ENCODE peak calls at places on chromosomes 11 and 22, in six cellular contexts. One of them, this sample, is unnamed.

GRCh38 chr11:57974132-57974531 is 49.5 kb upstream of the OR9Q1 start:
- DNase-seq in A549: no peak
- DNase-seq in K562: no peak
- DNase-seq in endothelial cell of umbilical vein: no peak
- DNase-seq in HepG2: no peak
- DNase-seq in GM12878: no peak
- DNase-seq in this sample: no peak

GRCh38 chr11:43923327-43924111 is 18.9 kb upstream of the C11orf96 start:
- DNase-seq in A549: no peak
- DNase-seq in K562: no peak
- DNase-seq in endothelial cell of umbilical vein: peak; percentile 86
- DNase-seq in HepG2: no peak
- DNase-seq in GM12878: no peak
- DNase-seq in this sample: no peak

GRCh38 chr11:119196833-119197483 is 9.2 kb upstream of the CBL start:
- DNase-seq in A549: peak; percentile 80
- DNase-seq in K562: peak; percentile 75
- DNase-seq in endothelial cell of umbilical vein: peak; percentile 81
- DNase-seq in HepG2: peak; percentile 83
- DNase-seq in GM12878: peak; percentile 59
- DNase-seq in this sample: peak; percentile 95

GRCh38 chr11:114522818-114523217 is 36.9 kb downstream of the NXPE1 start:
- DNase-seq in A549: no peak
- DNase-seq in K562: no peak
- DNase-seq in endothelial cell of umbilical vein: no peak
- DNase-seq in HepG2: no peak
- DNase-seq in GM12878: no peak
- DNase-seq in this sample: no peak

GRCh38 chr11:67484847-67485311 is 2.1 kb downstream of the AIP start:
- DNase-seq in A549: no peak
- DNase-seq in K562: no peak
- DNase-seq in endothelial cell of umbilical vein: no peak
- DNase-seq in HepG2: no peak
- DNase-seq in GM12878: peak; percentile 76
- DNase-seq in this sample: peak; percentile 90

GRCh38 chr11:86625544-86625943 is 46.9 kb downstream of the ME3 start:
- DNase-seq in A549: no peak
- DNase-seq in K562: no peak
- DNase-seq in endothelial cell of umbilical vein: no peak
- DNase-seq in HepG2: no peak
- DNase-seq in GM12878: no peak
- DNase-seq in this sample: no peak

GRCh38 chr22:26479043-26479791 is 4.4 kb downstream of the HPS4 start:
- DNase-seq in A549: no peak
- DNase-seq in K562: no peak
- DNase-seq in endothelial cell of umbilical vein: no peak
- DNase-seq in HepG2: peak; percentile 31
- DNase-seq in GM12878: no peak
- DNase-seq in this sample: peak; percentile 40

GRCh38 chr11:132024587-132025295 is 654.3 kb downstream of the NTM start:
- DNase-seq in A549: no peak
- DNase-seq in K562: no peak
- DNase-seq in endothelial cell of umbilical vein: peak; percentile 47
- DNase-seq in HepG2: no peak
- DNase-seq in GM12878: peak; percentile 40
- DNase-seq in this sample: no peak

GRCh38 chr11:107704432-107704831 is 7.4 kb downstream of the SLN start:
- DNase-seq in A549: no peak
- DNase-seq in K562: no peak
- DNase-seq in endothelial cell of umbilical vein: no peak
- DNase-seq in HepG2: no peak
- DNase-seq in GM12878: no peak
- DNase-seq in this sample: no peak

GRCh38 chr11:10920875-10921274 is 63.0 kb upstream of the ZBED5 start:
- DNase-seq in A549: no peak
- DNase-seq in K562: no peak
- DNase-seq in endothelial cell of umbilical vein: no peak
- DNase-seq in HepG2: no peak
- DNase-seq in GM12878: no peak
- DNase-seq in this sample: no peak

GRCh38 chr11:73383249-73384126 is 7.3 kb downstream of the RELT start:
- DNase-seq in A549: no peak
- DNase-seq in K562: no peak
- DNase-seq in endothelial cell of umbilical vein: peak; percentile 76
- DNase-seq in HepG2: no peak
- DNase-seq in GM12878: no peak
- DNase-seq in this sample: no peak

GRCh38 chr11:119284344-119285157 is 32.4 kb downstream of the MCAM start:
- DNase-seq in A549: peak; percentile 25
- DNase-seq in K562: no peak
- DNase-seq in endothelial cell of umbilical vein: peak; percentile 39
- DNase-seq in HepG2: peak; percentile 34
- DNase-seq in GM12878: no peak
- DNase-seq in this sample: peak; percentile 65

GRCh38 chr22:25360411-25360810 is 141.0 kb downstream of the CRYBB2 start:
- DNase-seq in A549: no peak
- DNase-seq in K562: no peak
- DNase-seq in endothelial cell of umbilical vein: no peak
- DNase-seq in HepG2: no peak
- DNase-seq in GM12878: no peak
- DNase-seq in this sample: no peak

GRCh38 chr22:31210830-31211503 is 1.1 kb upstream of the LIMK2 start:
- DNase-seq in A549: no peak
- DNase-seq in K562: no peak
- DNase-seq in endothelial cell of umbilical vein: peak; percentile 68
- DNase-seq in HepG2: peak; percentile 93
- DNase-seq in GM12878: no peak
- DNase-seq in this sample: no peak

GRCh38 chr22:38728899-38729796 is 23.4 kb downstream of the GTPBP1 start:
- DNase-seq in A549: no peak
- DNase-seq in K562: no peak
- DNase-seq in endothelial cell of umbilical vein: no peak
- DNase-seq in HepG2: peak; percentile 28
- DNase-seq in GM12878: no peak
- DNase-seq in this sample: no peak

GRCh38 chr22:49800408-49801238 is 27.1 kb downstream of the BRD1 start:
- DNase-seq in A549: no peak
- DNase-seq in K562: no peak
- DNase-seq in endothelial cell of umbilical vein: no peak
- DNase-seq in HepG2: no peak
- DNase-seq in GM12878: no peak
- DNase-seq in this sample: no peak

GRCh38 chr11:68340003-68340767 is 27.8 kb downstream of the LRP5 start:
- DNase-seq in A549: no peak
- DNase-seq in K562: no peak
- DNase-seq in endothelial cell of umbilical vein: no peak
- DNase-seq in HepG2: no peak
- DNase-seq in GM12878: peak; percentile 44
- DNase-seq in this sample: no peak

GRCh38 chr11:83257638-83258229 is 28.4 kb downstream of the CCDC90B start:
- DNase-seq in A549: no peak
- DNase-seq in K562: no peak
- DNase-seq in endothelial cell of umbilical vein: peak; percentile 66
- DNase-seq in HepG2: peak; percentile 56
- DNase-seq in GM12878: no peak
- DNase-seq in this sample: no peak

GRCh38 chr22:32318361-32318760 is 39.3 kb upstream of the RFPL3 start:
- DNase-seq in A549: no peak
- DNase-seq in K562: no peak
- DNase-seq in endothelial cell of umbilical vein: no peak
- DNase-seq in HepG2: no peak
- DNase-seq in GM12878: no peak
- DNase-seq in this sample: no peak

GRCh38 chr22:38233427-38233826 is 31.6 kb downstream of the MAFF start:
- DNase-seq in A549: no peak
- DNase-seq in K562: no peak
- DNase-seq in endothelial cell of umbilical vein: peak; percentile 32
- DNase-seq in HepG2: no peak
- DNase-seq in GM12878: no peak
- DNase-seq in this sample: no peak

GRCh38 chr11:15493921-15494630 is 379.4 kb downstream of the INSC start:
- DNase-seq in A549: no peak
- DNase-seq in K562: no peak
- DNase-seq in endothelial cell of umbilical vein: no peak
- DNase-seq in HepG2: no peak
- DNase-seq in GM12878: no peak
- DNase-seq in this sample: no peak

GRCh38 chr11:59666969-59667368 is 1.9 kb downstream of the PATL1 start:
- DNase-seq in A549: no peak
- DNase-seq in K562: no peak
- DNase-seq in endothelial cell of umbilical vein: no peak
- DNase-seq in HepG2: no peak
- DNase-seq in GM12878: no peak
- DNase-seq in this sample: peak; percentile 13
- H3K4me3 ChIP-seq in A549: no peak overlapping the region
- H3K4me3 ChIP-seq in K562: no peak overlapping the region
- H3K4me3 ChIP-seq in endothelial cell of umbilical vein: no peak overlapping the region
- H3K4me3 ChIP-seq in HepG2: no peak overlapping the region
- H3K4me3 ChIP-seq in GM12878: peak overlapping the region; percentile 98
- H3K4me3 ChIP-seq in this sample: peak overlapping the region; percentile 82

DNA sequence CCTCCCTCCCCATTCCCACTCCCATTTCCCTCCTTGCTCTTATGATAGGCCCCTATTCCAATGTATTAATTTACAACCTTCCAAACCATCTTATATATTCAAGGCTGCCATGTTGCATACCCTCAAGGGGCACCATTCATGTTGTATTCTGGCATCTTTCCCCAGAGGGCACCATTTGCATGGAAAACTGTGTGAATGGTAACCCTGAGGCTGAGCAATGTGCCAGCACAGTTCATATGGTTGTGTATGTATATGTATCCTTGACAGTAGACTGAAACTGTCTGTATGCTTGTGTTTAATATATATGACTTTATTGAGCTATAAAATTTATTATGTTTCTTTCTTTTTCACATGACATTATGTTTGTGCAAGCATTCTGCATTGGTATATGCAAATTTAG is 7.3 kb downstream of the RASSF10 start:
- DNase-seq in A549: no peak
- DNase-seq in K562: no peak
- DNase-seq in endothelial cell of umbilical vein: peak; percentile 37
- DNase-seq in HepG2: no peak
- DNase-seq in GM12878: no peak
- DNase-seq in this sample: peak; percentile 1
- TF ChIP-seq CTCF in A549: peak; percentile 37
- TF ChIP-seq CTCF in K562: peak; percentile 48
- TF ChIP-seq CTCF in endothelial cell of umbilical vein: no peak
- TF ChIP-seq CTCF in HepG2: peak; percentile 28
- TF ChIP-seq CTCF in GM12878: no peak
- TF ChIP-seq CTCF in this sample: no peak

GRCh38 chr11:69380451-69380901 is 86.5 kb downstream of the MYEOV start:
- DNase-seq in A549: no peak
- DNase-seq in K562: no peak
- DNase-seq in endothelial cell of umbilical vein: no peak
- DNase-seq in HepG2: no peak
- DNase-seq in GM12878: no peak
- DNase-seq in this sample: no peak

GRCh38 chr11:69380921-69381581 is 87.1 kb downstream of the MYEOV start:
- DNase-seq in A549: no peak
- DNase-seq in K562: no peak
- DNase-seq in endothelial cell of umbilical vein: no peak
- DNase-seq in HepG2: no peak
- DNase-seq in GM12878: no peak
- DNase-seq in this sample: no peak

GRCh38 chr11:69383372-69383771 is 89.4 kb downstream of the MYEOV start:
- DNase-seq in A549: no peak
- DNase-seq in K562: no peak
- DNase-seq in endothelial cell of umbilical vein: no peak
- DNase-seq in HepG2: no peak
- DNase-seq in GM12878: no peak
- DNase-seq in this sample: no peak

GRCh38 chr11:69382131-69383128 is 88.5 kb downstream of the MYEOV start:
- DNase-seq in A549: no peak
- DNase-seq in K562: peak; percentile 98
- DNase-seq in endothelial cell of umbilical vein: no peak
- DNase-seq in HepG2: no peak
- DNase-seq in GM12878: peak; percentile 36
- DNase-seq in this sample: peak; percentile 93

DNA sequence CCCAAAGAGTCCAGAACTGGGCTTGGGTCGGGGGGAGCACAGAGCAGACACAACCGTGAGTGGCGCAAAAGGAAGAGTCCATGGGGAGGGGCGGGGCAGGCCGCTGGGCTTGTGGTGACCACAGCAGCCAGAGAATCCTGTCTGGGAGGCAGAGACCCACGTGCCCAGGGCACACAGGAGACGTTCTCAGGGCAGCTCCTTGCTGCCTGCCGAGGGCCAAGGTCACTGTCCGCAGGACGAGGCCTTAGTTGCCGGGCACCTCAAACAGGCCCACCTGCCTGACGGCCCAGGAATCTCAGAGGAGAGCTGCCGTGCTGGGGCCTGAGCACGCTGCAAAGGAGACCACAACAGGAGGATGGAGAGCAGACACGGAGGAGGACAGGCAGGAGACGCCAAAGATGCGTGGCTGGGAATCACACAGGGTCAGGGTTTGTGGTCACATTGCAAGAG is 87.8 kb downstream of the MYEOV start:
- DNase-seq in A549: no peak
- DNase-seq in K562: peak; percentile 46
- DNase-seq in endothelial cell of umbilical vein: no peak
- DNase-seq in HepG2: no peak
- DNase-seq in GM12878: no peak
- DNase-seq in this sample: no peak
- TF ChIP-seq MYC in A549: no peak
- TF ChIP-seq MYC in K562: no peak
- TF ChIP-seq MYC in endothelial cell of umbilical vein: no peak
- TF ChIP-seq MYC in HepG2: no peak
- TF ChIP-seq MYC in GM12878: no peak
- TF ChIP-seq MYC in this sample: no peak

GRCh38 chr11:117203069-117203407 is 3.9 kb downstream of the TAGLN start:
- DNase-seq in A549: no peak
- DNase-seq in K562: no peak
- DNase-seq in endothelial cell of umbilical vein: no peak
- DNase-seq in HepG2: no peak
- DNase-seq in GM12878: no peak
- DNase-seq in this sample: no peak
- H3K4me3 ChIP-seq in A549: no peak overlapping the region
- H3K4me3 ChIP-seq in K562: no peak overlapping the region
- H3K4me3 ChIP-seq in endothelial cell of umbilical vein: no peak overlapping the region
- H3K4me3 ChIP-seq in HepG2: no peak overlapping the region
- H3K4me3 ChIP-seq in GM12878: no peak overlapping the region
- H3K4me3 ChIP-seq in this sample: no peak overlapping the region

DNA sequence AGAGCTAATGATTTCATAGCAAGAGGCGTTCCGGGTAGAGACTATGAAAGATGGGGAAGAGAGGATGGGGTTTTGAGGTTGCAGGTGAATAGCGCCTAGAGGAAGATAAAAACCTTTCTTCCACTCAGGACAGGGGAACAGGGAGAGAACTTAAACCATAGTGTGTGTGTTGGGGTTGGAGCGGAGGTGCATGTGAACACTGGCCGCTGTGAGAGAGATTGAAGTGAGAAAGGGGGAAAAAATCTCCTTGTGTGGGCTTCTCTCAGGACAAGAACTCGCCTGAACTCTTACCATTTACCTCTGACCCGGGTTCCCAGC is 3.4 kb downstream of the BSX start:
- DNase-seq in A549: no peak
- DNase-seq in K562: no peak
- DNase-seq in endothelial cell of umbilical vein: no peak
- DNase-seq in HepG2: no peak
- DNase-seq in GM12878: no peak
- DNase-seq in this sample: no peak
- TF ChIP-seq CTCF in A549: no peak
- TF ChIP-seq CTCF in K562: no peak
- TF ChIP-seq CTCF in endothelial cell of umbilical vein: no peak
- TF ChIP-seq CTCF in HepG2: no peak
- TF ChIP-seq CTCF in GM12878: no peak
- TF ChIP-seq CTCF in this sample: no peak